ENCODE peak calls at places on chromosomes 3 and 15, in five cellular contexts. One of them, this sample, is unnamed.

GRCh38 chr3:102447272-102447671 is 12.5 kb downstream of the ZPLD1 start:
- DNase-seq in CD4-positive, alpha-beta T cell: no peak
- DNase-seq in endothelial cell of umbilical vein: no peak
- DNase-seq in pancreas: no peak
- DNase-seq in RWPE2: no peak
- DNase-seq in this sample: no peak

GRCh38 chr3:159322322-159322939 is 520.6 kb downstream of the MFSD1 start:
- DNase-seq in CD4-positive, alpha-beta T cell: no peak
- DNase-seq in endothelial cell of umbilical vein: no peak
- DNase-seq in pancreas: peak
- DNase-seq in RWPE2: no peak
- DNase-seq in this sample: peak

GRCh38 chr15:61226313-61227250 is 2.5 kb downstream of the RORA start:
- DNase-seq in CD4-positive, alpha-beta T cell: no peak
- DNase-seq in endothelial cell of umbilical vein: no peak
- DNase-seq in pancreas: no peak
- DNase-seq in RWPE2: no peak
- DNase-seq in this sample: peak

GRCh38 chr3:174846055-174846454 is 13.1 kb upstream of the NAALADL2 start:
- DNase-seq in CD4-positive, alpha-beta T cell: no peak
- DNase-seq in endothelial cell of umbilical vein: no peak
- DNase-seq in pancreas: no peak
- DNase-seq in RWPE2: no peak
- DNase-seq in this sample: no peak

GRCh38 chr3:118808743-118809142 is 225.9 kb downstream of the IGSF11 start:
- DNase-seq in CD4-positive, alpha-beta T cell: no peak
- DNase-seq in endothelial cell of umbilical vein: no peak
- DNase-seq in pancreas: no peak
- DNase-seq in RWPE2: no peak
- DNase-seq in this sample: no peak

GRCh38 chr3:126998728-126999127 is 15.8 kb downstream of the PLXNA1 start:
- DNase-seq in CD4-positive, alpha-beta T cell: no peak
- DNase-seq in endothelial cell of umbilical vein: no peak
- DNase-seq in pancreas: no peak
- DNase-seq in RWPE2: no peak
- DNase-seq in this sample: no peak

GRCh38 chr3:27253831-27254230 is 115.4 kb downstream of the NEK10 start:
- DNase-seq in CD4-positive, alpha-beta T cell: no peak
- DNase-seq in endothelial cell of umbilical vein: peak
- DNase-seq in pancreas: peak
- DNase-seq in RWPE2: no peak
- DNase-seq in this sample: no peak

GRCh38 chr3:127673191-127674098 is 693 bp downstream of the ABTB1 start:
- DNase-seq in CD4-positive, alpha-beta T cell: peak
- DNase-seq in endothelial cell of umbilical vein: peak
- DNase-seq in pancreas: peak
- DNase-seq in RWPE2: peak
- DNase-seq in this sample: no peak

GRCh38 chr3:535566-536416 is 339.2 kb downstream of the CHL1 start:
- DNase-seq in CD4-positive, alpha-beta T cell: no peak
- DNase-seq in endothelial cell of umbilical vein: no peak
- DNase-seq in pancreas: peak
- DNase-seq in RWPE2: no peak
- DNase-seq in this sample: no peak

GRCh38 chr3:169389211-169389924 is 274.1 kb downstream of the MECOM start:
- DNase-seq in CD4-positive, alpha-beta T cell: no peak
- DNase-seq in endothelial cell of umbilical vein: peak
- DNase-seq in pancreas: no peak
- DNase-seq in RWPE2: no peak
- DNase-seq in this sample: no peak

GRCh38 chr3:149414557-149415231 is 37.2 kb upstream of the TM4SF1 start:
- DNase-seq in CD4-positive, alpha-beta T cell: no peak
- DNase-seq in endothelial cell of umbilical vein: peak
- DNase-seq in pancreas: no peak
- DNase-seq in RWPE2: no peak
- DNase-seq in this sample: no peak

GRCh38 chr15:28003302-28004037 is 95.6 kb downstream of the OCA2 start:
- DNase-seq in CD4-positive, alpha-beta T cell: no peak
- DNase-seq in endothelial cell of umbilical vein: no peak
- DNase-seq in pancreas: no peak
- DNase-seq in RWPE2: peak
- DNase-seq in this sample: no peak

GRCh38 chr3:186137051-186137685 is 28.3 kb upstream of the ETV5 start:
- DNase-seq in CD4-positive, alpha-beta T cell: no peak
- DNase-seq in endothelial cell of umbilical vein: no peak
- DNase-seq in pancreas: no peak
- DNase-seq in RWPE2: no peak
- DNase-seq in this sample: no peak

GRCh38 chr3:18580268-18580667 is 155.1 kb upstream of the SATB1 start:
- DNase-seq in CD4-positive, alpha-beta T cell: no peak
- DNase-seq in endothelial cell of umbilical vein: no peak
- DNase-seq in pancreas: no peak
- DNase-seq in RWPE2: no peak
- DNase-seq in this sample: no peak

GRCh38 chr3:184724662-184725061 is 12.8 kb upstream of the MAGEF1 start:
- DNase-seq in CD4-positive, alpha-beta T cell: no peak
- DNase-seq in endothelial cell of umbilical vein: no peak
- DNase-seq in pancreas: no peak
- DNase-seq in RWPE2: no peak
- DNase-seq in this sample: no peak

GRCh38 chr3:184727357-184728060 is 15.6 kb upstream of the MAGEF1 start:
- DNase-seq in CD4-positive, alpha-beta T cell: peak
- DNase-seq in endothelial cell of umbilical vein: peak
- DNase-seq in pancreas: no peak
- DNase-seq in RWPE2: no peak
- DNase-seq in this sample: peak

GRCh38 chr3:184726497-184726896 is 14.6 kb upstream of the MAGEF1 start:
- DNase-seq in CD4-positive, alpha-beta T cell: no peak
- DNase-seq in endothelial cell of umbilical vein: no peak
- DNase-seq in pancreas: no peak
- DNase-seq in RWPE2: no peak
- DNase-seq in this sample: no peak

GRCh38 chr3:184719709-184720108 is 7.8 kb upstream of the MAGEF1 start:
- DNase-seq in CD4-positive, alpha-beta T cell: no peak
- DNase-seq in endothelial cell of umbilical vein: no peak
- DNase-seq in pancreas: no peak
- DNase-seq in RWPE2: no peak
- DNase-seq in this sample: no peak

GRCh38 chr3:184725176-184725575 is 13.3 kb upstream of the MAGEF1 start:
- DNase-seq in CD4-positive, alpha-beta T cell: no peak
- DNase-seq in endothelial cell of umbilical vein: no peak
- DNase-seq in pancreas: no peak
- DNase-seq in RWPE2: no peak
- DNase-seq in this sample: no peak
- H3K27ac ChIP-seq in CD4-positive, alpha-beta T cell: no peak
- H3K27ac ChIP-seq in endothelial cell of umbilical vein: no peak
- H3K27ac ChIP-seq in pancreas: no peak
- H3K27ac ChIP-seq in RWPE2: no peak
- H3K27ac ChIP-seq in this sample: no peak

DNA sequence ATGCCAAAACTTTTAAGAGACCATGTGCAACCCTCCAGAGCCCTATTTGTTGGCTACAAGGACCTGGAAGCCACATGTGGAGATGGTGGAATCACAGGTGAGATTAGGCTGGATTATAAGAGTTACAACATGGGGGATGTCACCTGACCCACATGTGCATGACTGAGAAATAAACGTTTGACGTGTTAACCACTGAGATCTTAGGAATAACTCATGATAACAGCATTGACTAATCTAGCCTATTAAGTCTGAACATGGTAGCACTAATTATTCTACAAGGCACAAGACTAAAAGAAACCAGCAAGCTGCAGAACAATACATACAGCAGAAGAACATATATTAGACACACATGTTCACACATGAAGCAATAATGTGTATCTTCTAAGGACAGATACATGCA is 38.4 kb downstream of the SUCLG2 start:
- DNase-seq in CD4-positive, alpha-beta T cell: no peak
- DNase-seq in endothelial cell of umbilical vein: no peak
- DNase-seq in pancreas: no peak
- DNase-seq in RWPE2: no peak
- DNase-seq in this sample: no peak
- H3K27ac ChIP-seq in CD4-positive, alpha-beta T cell: no peak
- H3K27ac ChIP-seq in endothelial cell of umbilical vein: no peak
- H3K27ac ChIP-seq in pancreas: no peak
- H3K27ac ChIP-seq in RWPE2: no peak
- H3K27ac ChIP-seq in this sample: no peak

GRCh38 chr3:179510496-179510895 is 52.2 kb upstream of the ACTL6A start:
- DNase-seq in CD4-positive, alpha-beta T cell: no peak
- DNase-seq in endothelial cell of umbilical vein: no peak
- DNase-seq in pancreas: no peak
- DNase-seq in RWPE2: no peak
- DNase-seq in this sample: no peak
- H3K27ac ChIP-seq in CD4-positive, alpha-beta T cell: no peak
- H3K27ac ChIP-seq in endothelial cell of umbilical vein: no peak
- H3K27ac ChIP-seq in pancreas: no peak
- H3K27ac ChIP-seq in RWPE2: no peak
- H3K27ac ChIP-seq in this sample: no peak

DNA sequence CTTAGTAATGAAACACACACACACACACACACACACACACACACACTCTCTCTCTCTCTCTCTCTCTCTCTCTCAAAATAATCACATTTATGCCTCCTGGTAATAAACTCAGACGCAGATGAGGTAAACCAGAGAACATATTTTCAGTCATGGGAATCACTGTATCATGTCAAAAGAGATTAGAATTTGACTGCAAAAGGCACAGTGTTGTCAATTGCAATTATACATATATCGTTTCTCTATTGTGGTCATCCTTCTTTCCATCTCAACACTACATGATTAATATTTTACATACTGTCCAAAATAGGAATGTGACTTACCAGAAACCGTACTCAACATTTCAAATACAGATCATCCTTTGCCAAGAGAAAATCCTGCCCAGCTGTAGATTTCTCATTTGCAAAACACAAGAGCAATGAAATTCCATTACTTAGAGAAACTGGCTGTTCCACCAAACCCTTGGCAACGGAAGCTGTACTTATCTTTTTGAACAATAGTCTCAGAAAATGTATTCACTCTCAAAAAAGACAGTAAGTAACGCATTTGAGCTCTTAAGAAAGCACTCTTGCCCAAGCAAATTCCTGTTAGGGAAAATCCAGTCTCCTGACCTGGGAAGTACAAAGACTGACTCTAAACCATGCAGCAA is 24.3 kb downstream of the PDZRN3 start:
- DNase-seq in CD4-positive, alpha-beta T cell: no peak
- DNase-seq in endothelial cell of umbilical vein: no peak
- DNase-seq in pancreas: no peak
- DNase-seq in RWPE2: no peak
- DNase-seq in this sample: no peak
- H3K27ac ChIP-seq in CD4-positive, alpha-beta T cell: no peak
- H3K27ac ChIP-seq in endothelial cell of umbilical vein: no peak
- H3K27ac ChIP-seq in pancreas: no peak
- H3K27ac ChIP-seq in RWPE2: no peak
- H3K27ac ChIP-seq in this sample: no peak

GRCh38 chr3:9717563-9717962 is 13.9 kb downstream of the CPNE9 start:
- DNase-seq in CD4-positive, alpha-beta T cell: no peak
- DNase-seq in endothelial cell of umbilical vein: no peak
- DNase-seq in pancreas: no peak
- DNase-seq in RWPE2: no peak
- DNase-seq in this sample: no peak

GRCh38 chr3:9718118-9718517 is 13.4 kb upstream of the BRPF1 start:
- DNase-seq in CD4-positive, alpha-beta T cell: no peak
- DNase-seq in endothelial cell of umbilical vein: no peak
- DNase-seq in pancreas: no peak
- DNase-seq in RWPE2: no peak
- DNase-seq in this sample: no peak

GRCh38 chr3:9715127-9715526 is 11.5 kb downstream of the CPNE9 start:
- DNase-seq in CD4-positive, alpha-beta T cell: no peak
- DNase-seq in endothelial cell of umbilical vein: no peak
- DNase-seq in pancreas: no peak
- DNase-seq in RWPE2: no peak
- DNase-seq in this sample: no peak

GRCh38 chr3:9717050-9717555 is 13.5 kb downstream of the CPNE9 start:
- DNase-seq in CD4-positive, alpha-beta T cell: no peak
- DNase-seq in endothelial cell of umbilical vein: no peak
- DNase-seq in pancreas: no peak
- DNase-seq in RWPE2: no peak
- DNase-seq in this sample: no peak

DNA sequence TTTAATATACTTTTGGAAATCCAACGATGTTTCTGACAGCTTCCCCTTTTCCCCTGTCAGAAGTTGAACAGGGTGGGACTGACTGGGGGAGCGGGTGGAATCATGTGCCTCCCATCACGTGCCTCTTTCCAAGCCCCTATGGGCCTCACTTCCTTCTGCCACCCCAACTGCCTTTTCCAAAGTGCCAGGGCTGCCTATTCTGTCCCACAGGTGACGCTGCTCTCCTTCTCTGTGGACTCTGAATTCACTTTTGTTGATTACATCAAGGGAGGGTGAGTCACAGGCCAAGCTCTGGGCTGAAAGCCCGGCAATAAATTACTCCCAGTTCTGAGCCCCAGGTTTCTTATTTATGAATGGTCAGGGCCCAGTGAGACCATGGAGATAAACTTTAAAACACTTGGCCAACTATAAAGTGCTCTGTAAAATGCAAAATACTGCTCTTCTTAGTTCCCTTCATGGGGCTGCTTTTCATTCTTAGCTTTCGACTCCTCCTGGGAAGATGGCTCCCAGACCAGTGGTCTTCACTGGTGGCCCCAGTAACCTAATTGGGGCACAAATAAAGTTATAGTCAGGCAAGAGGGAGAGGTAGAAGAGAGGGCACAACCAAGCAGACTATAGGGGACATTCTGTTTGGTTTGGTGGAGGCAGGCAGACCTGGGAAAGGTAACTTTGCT is 12.3 kb downstream of the CPNE9 start:
- DNase-seq in CD4-positive, alpha-beta T cell: no peak
- DNase-seq in endothelial cell of umbilical vein: peak
- DNase-seq in pancreas: no peak
- DNase-seq in RWPE2: peak
- DNase-seq in this sample: peak
- H3K27ac ChIP-seq in CD4-positive, alpha-beta T cell: no peak
- H3K27ac ChIP-seq in endothelial cell of umbilical vein: no peak
- H3K27ac ChIP-seq in pancreas: no peak
- H3K27ac ChIP-seq in RWPE2: no peak
- H3K27ac ChIP-seq in this sample: peak

GRCh38 chr15:67548862-67549651 is 6.6 kb downstream of the MAP2K5 start:
- DNase-seq in CD4-positive, alpha-beta T cell: no peak
- DNase-seq in endothelial cell of umbilical vein: no peak
- DNase-seq in pancreas: no peak
- DNase-seq in RWPE2: no peak
- DNase-seq in this sample: peak
- H3K27ac ChIP-seq in CD4-positive, alpha-beta T cell: no peak
- H3K27ac ChIP-seq in endothelial cell of umbilical vein: no peak
- H3K27ac ChIP-seq in pancreas: no peak
- H3K27ac ChIP-seq in RWPE2: no peak
- H3K27ac ChIP-seq in this sample: no peak

GRCh38 chr15:34799825-34800168 is 4.4 kb upstream of the ACTC1 start:
- DNase-seq in CD4-positive, alpha-beta T cell: no peak
- DNase-seq in endothelial cell of umbilical vein: no peak
- DNase-seq in pancreas: no peak
- DNase-seq in RWPE2: no peak
- DNase-seq in this sample: no peak

GRCh38 chr15:34804113-34804512 is 8.8 kb upstream of the ACTC1 start:
- DNase-seq in CD4-positive, alpha-beta T cell: no peak
- DNase-seq in endothelial cell of umbilical vein: no peak
- DNase-seq in pancreas: no peak
- DNase-seq in RWPE2: no peak
- DNase-seq in this sample: no peak

GRCh38 chr15:34804776-34805175 is 9.4 kb upstream of the ACTC1 start:
- DNase-seq in CD4-positive, alpha-beta T cell: no peak
- DNase-seq in endothelial cell of umbilical vein: no peak
- DNase-seq in pancreas: no peak
- DNase-seq in RWPE2: no peak
- DNase-seq in this sample: no peak

GRCh38 chr15:34802371-34802770 is 7.0 kb upstream of the ACTC1 start:
- DNase-seq in CD4-positive, alpha-beta T cell: no peak
- DNase-seq in endothelial cell of umbilical vein: no peak
- DNase-seq in pancreas: no peak
- DNase-seq in RWPE2: no peak
- DNase-seq in this sample: no peak

GRCh38 chr15:34802803-34803395 is 7.5 kb upstream of the ACTC1 start:
- DNase-seq in CD4-positive, alpha-beta T cell: no peak
- DNase-seq in endothelial cell of umbilical vein: no peak
- DNase-seq in pancreas: no peak
- DNase-seq in RWPE2: no peak
- DNase-seq in this sample: no peak
- H3K27ac ChIP-seq in CD4-positive, alpha-beta T cell: no peak
- H3K27ac ChIP-seq in endothelial cell of umbilical vein: no peak
- H3K27ac ChIP-seq in pancreas: no peak
- H3K27ac ChIP-seq in RWPE2: no peak
- H3K27ac ChIP-seq in this sample: no peak